ENCODE peak calls at places on chromosomes 16 and 17, in five cellular contexts. One of them, this sample, is unnamed.

GRCh38 chr17:36849871-36850348 is 87.4 kb upstream of the LHX1 start:
- DNase-seq in neuronal stem cell: no peak
- DNase-seq in ovary: no peak
- DNase-seq in stomach: no peak
- DNase-seq in small intestine: no peak
- DNase-seq in this sample: no peak

GRCh38 chr16:57791156-57791902 is 11.0 kb downstream of the KIFC3 start:
- DNase-seq in neuronal stem cell: no peak
- DNase-seq in ovary: no peak
- DNase-seq in stomach: no peak
- DNase-seq in small intestine: no peak
- DNase-seq in this sample: peak; percentile 60

GRCh38 chr16:82651921-82652601 is 25.3 kb downstream of the CDH13 start:
- DNase-seq in neuronal stem cell: no peak
- DNase-seq in ovary: no peak
- DNase-seq in stomach: no peak
- DNase-seq in small intestine: peak; percentile 80
- DNase-seq in this sample: no peak

GRCh38 chr16:85570735-85571562 is 42.2 kb upstream of the GSE1 start:
- DNase-seq in neuronal stem cell: no peak
- DNase-seq in ovary: no peak
- DNase-seq in stomach: peak; percentile 49
- DNase-seq in small intestine: no peak
- DNase-seq in this sample: peak; percentile 50

GRCh38 chr17:78780852-78781338 is 1.2 kb downstream of the CYTH1 start:
- DNase-seq in neuronal stem cell: no peak
- DNase-seq in ovary: no peak
- DNase-seq in stomach: no peak
- DNase-seq in small intestine: no peak
- DNase-seq in this sample: no peak

GRCh38 chr17:47762733-47763132 is 29.7 kb downstream of the TBX21 start:
- DNase-seq in neuronal stem cell: no peak
- DNase-seq in ovary: no peak
- DNase-seq in stomach: no peak
- DNase-seq in small intestine: peak; percentile 39
- DNase-seq in this sample: no peak

GRCh38 chr17:3688852-3689261 is 7.1 kb downstream of the P2RX5 start:
- DNase-seq in neuronal stem cell: no peak
- DNase-seq in ovary: no peak
- DNase-seq in stomach: no peak
- DNase-seq in small intestine: no peak
- DNase-seq in this sample: no peak

GRCh38 chr17:74485841-74486240 is 19.4 kb downstream of the CD300A start:
- DNase-seq in neuronal stem cell: no peak
- DNase-seq in ovary: no peak
- DNase-seq in stomach: peak; percentile 14
- DNase-seq in small intestine: no peak
- DNase-seq in this sample: no peak

GRCh38 chr16:84726079-84726669 is 26.4 kb downstream of the USP10 start:
- DNase-seq in neuronal stem cell: peak; percentile 80
- DNase-seq in ovary: peak; percentile 95
- DNase-seq in stomach: peak; percentile 93
- DNase-seq in small intestine: peak; percentile 91
- DNase-seq in this sample: peak; percentile 95

GRCh38 chr16:84532855-84533486 is 28.5 kb upstream of the MEAK7 start:
- DNase-seq in neuronal stem cell: no peak
- DNase-seq in ovary: no peak
- DNase-seq in stomach: no peak
- DNase-seq in small intestine: no peak
- DNase-seq in this sample: no peak

GRCh38 chr16:48608452-48608851 is 1.5 kb downstream of the N4BP1 start:
- DNase-seq in neuronal stem cell: no peak
- DNase-seq in ovary: no peak
- DNase-seq in stomach: no peak
- DNase-seq in small intestine: peak; percentile 51
- DNase-seq in this sample: no peak

GRCh38 chr17:7177954-7178477 is 1.2 kb downstream of the ASGR1 start:
- DNase-seq in neuronal stem cell: peak; percentile 18
- DNase-seq in ovary: no peak
- DNase-seq in stomach: no peak
- DNase-seq in small intestine: peak; percentile 21
- DNase-seq in this sample: no peak

GRCh38 chr16:19518423-19518822 is 3.5 kb downstream of the GDE1 start:
- DNase-seq in neuronal stem cell: no peak
- DNase-seq in ovary: no peak
- DNase-seq in stomach: no peak
- DNase-seq in small intestine: no peak
- DNase-seq in this sample: no peak

GRCh38 chr17:69357701-69358100 is 30.8 kb upstream of the ABCA5 start:
- DNase-seq in neuronal stem cell: no peak
- DNase-seq in ovary: no peak
- DNase-seq in stomach: no peak
- DNase-seq in small intestine: no peak
- DNase-seq in this sample: no peak

GRCh38 chr16:54204756-54205155 is 81.8 kb downstream of the IRX3 start:
- DNase-seq in neuronal stem cell: no peak
- DNase-seq in ovary: no peak
- DNase-seq in stomach: peak; percentile 39
- DNase-seq in small intestine: no peak
- DNase-seq in this sample: no peak

GRCh38 chr17:66514227-66514806 is 211.9 kb downstream of the PRKCA start:
- DNase-seq in neuronal stem cell: no peak
- DNase-seq in ovary: no peak
- DNase-seq in stomach: no peak
- DNase-seq in small intestine: no peak
- DNase-seq in this sample: no peak

GRCh38 chr17:15231851-15232516 is 33.1 kb downstream of the PMP22 start:
- DNase-seq in neuronal stem cell: no peak
- DNase-seq in ovary: no peak
- DNase-seq in stomach: no peak
- DNase-seq in small intestine: no peak
- DNase-seq in this sample: no peak

GRCh38 chr17:79483842-79484241 is 127.0 kb downstream of the RBFOX3 start:
- DNase-seq in neuronal stem cell: no peak
- DNase-seq in ovary: no peak
- DNase-seq in stomach: no peak
- DNase-seq in small intestine: no peak
- DNase-seq in this sample: no peak

GRCh38 chr17:28908640-28909098 is 5.8 kb upstream of the DHRS13 start:
- DNase-seq in neuronal stem cell: no peak
- DNase-seq in ovary: peak; percentile 58
- DNase-seq in stomach: no peak
- DNase-seq in small intestine: no peak
- DNase-seq in this sample: no peak

GRCh38 chr17:28907709-28908475 is 5.0 kb upstream of the DHRS13 start:
- DNase-seq in neuronal stem cell: no peak
- DNase-seq in ovary: no peak
- DNase-seq in stomach: no peak
- DNase-seq in small intestine: no peak
- DNase-seq in this sample: no peak

GRCh38 chr17:28904800-28905199 is 1.9 kb upstream of the DHRS13 start:
- DNase-seq in neuronal stem cell: no peak
- DNase-seq in ovary: no peak
- DNase-seq in stomach: no peak
- DNase-seq in small intestine: no peak
- DNase-seq in this sample: no peak

GRCh38 chr17:28907052-28907438 is 4.2 kb upstream of the DHRS13 start:
- DNase-seq in neuronal stem cell: no peak
- DNase-seq in ovary: no peak
- DNase-seq in stomach: no peak
- DNase-seq in small intestine: no peak
- DNase-seq in this sample: no peak

DNA sequence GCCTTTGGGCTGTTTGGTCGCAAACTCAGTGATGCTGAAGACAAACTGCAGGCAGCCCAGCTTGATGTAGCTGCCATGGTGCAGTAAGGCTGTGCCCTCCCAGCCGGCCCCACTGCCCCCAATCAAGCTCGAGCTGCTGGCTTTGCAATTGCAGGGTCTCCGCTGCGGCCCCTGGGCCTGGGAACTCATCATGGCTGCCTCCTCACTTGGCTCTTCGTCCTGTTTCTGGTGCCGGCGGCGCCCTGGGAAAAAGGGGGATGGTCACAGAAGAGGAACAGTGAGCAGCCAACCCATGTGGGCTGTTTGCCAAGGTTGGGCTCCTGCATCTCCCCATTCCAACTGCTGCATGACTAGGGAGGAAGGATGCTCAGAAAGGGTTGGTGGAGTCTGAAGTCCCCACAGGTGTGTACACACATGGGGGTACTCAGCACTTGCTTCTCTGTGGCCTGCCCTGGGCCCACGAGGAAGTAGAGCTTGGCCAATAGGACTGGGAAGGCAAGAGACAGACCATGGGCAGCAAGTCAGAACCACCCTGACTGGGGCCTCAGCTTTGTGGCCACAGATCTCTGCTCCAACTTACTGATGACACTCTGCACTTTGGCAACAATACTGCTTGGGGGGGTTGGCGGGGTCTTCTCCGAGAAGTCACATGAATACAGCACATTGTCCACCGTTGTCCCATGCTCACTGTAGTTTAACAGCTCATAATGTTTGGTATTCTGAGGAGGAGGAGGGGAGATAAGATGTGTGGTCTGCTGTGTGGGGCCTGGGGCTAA is 3.6 kb upstream of the DHRS13 start:
- DNase-seq in neuronal stem cell: no peak
- DNase-seq in ovary: no peak
- DNase-seq in stomach: no peak
- DNase-seq in small intestine: no peak
- DNase-seq in this sample: no peak
- H3K4me1 ChIP-seq in neuronal stem cell: peaks cover 1% of the 10 kb centered on the region
- H3K4me1 ChIP-seq in ovary: peaks cover 7% of the 10 kb centered on the region
- H3K4me1 ChIP-seq in stomach: peaks cover 46% of the 10 kb centered on the region
- H3K4me1 ChIP-seq in small intestine: peaks cover 2% of the 10 kb centered on the region
- H3K4me1 ChIP-seq in this sample: peaks cover 2% of the 10 kb centered on the region

DNA sequence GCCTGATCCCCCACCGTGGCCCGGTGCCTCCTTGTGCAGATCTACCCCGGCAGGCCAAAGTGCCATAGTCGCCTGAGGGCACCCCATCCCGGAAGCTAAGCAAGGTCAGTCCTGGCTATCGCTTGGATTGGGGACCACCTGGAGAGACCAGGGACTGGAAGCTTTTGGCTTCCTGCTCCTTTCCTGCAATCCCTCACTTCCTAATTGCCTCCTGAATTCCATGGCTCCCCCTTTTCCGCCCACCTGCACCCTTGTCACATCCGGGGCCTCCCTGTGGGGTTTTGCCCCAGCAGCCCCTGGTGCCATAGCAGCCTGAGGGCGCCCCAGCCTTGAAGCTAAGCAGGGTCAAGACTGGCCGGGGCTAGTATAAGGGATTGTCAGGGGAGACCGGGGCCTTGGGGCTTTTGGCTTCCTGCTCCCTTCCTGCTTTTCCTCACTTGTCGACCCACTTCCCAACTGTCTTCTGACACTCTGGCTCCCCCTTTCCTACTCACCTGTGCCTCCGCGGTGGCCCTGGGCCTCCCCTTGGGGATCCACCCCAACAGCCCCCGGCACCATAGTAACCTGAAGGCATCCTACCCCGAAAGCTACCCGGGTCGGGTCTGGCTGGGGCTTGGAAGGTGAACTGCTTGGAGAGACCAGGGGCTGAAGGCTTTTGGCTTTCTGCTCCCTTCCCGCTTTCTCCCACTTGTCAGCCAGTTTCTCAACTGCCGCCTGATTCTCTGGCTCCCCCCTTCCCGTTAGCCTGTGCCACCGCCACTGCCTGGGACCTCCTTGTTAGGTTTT is 2293.6 kb downstream of the TP53TG3F start:
- DNase-seq in neuronal stem cell: no peak
- DNase-seq in ovary: no peak
- DNase-seq in stomach: no peak
- DNase-seq in small intestine: no peak
- DNase-seq in this sample: no peak
- H3K9me3 ChIP-seq in neuronal stem cell: no peaks in the 10 kb centered on the region
- H3K9me3 ChIP-seq in ovary: no peaks in the 10 kb centered on the region
- H3K9me3 ChIP-seq in stomach: peaks cover 77% of the 10 kb centered on the region
- H3K9me3 ChIP-seq in small intestine: peaks cover 9% of the 10 kb centered on the region
- H3K9me3 ChIP-seq in this sample: no peaks in the 10 kb centered on the region

DNA sequence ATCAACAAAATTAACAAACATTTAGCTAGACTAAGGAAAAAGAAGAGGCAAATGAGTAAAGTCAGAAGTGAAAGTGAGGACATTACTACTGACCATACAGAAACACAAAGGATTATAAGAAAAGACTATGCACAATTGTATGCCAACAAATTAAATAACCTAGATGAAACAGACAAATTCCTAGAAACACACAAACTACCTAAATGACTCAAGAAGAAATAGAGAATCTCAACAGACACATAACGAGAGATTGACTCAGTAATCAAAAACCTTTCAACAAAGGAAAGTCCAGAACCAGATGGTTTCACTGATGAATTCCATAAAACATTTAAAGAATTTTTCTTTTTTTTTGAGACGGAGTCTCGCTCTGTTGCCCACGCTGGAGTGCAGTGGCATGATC is 35.7 kb upstream of the MYLK3 start:
- DNase-seq in neuronal stem cell: no peak
- DNase-seq in ovary: no peak
- DNase-seq in stomach: no peak
- DNase-seq in small intestine: no peak
- DNase-seq in this sample: no peak
- H3K4me1 ChIP-seq in neuronal stem cell: no peaks in the 10 kb centered on the region
- H3K4me1 ChIP-seq in ovary: no peaks in the 10 kb centered on the region
- H3K4me1 ChIP-seq in stomach: peaks cover 3% of the 10 kb centered on the region
- H3K4me1 ChIP-seq in small intestine: no peaks in the 10 kb centered on the region
- H3K4me1 ChIP-seq in this sample: no peaks in the 10 kb centered on the region

GRCh38 chr16:35131429-35131828 is 1672.0 kb downstream of the TP53TG3F start:
- DNase-seq in neuronal stem cell: no peak
- DNase-seq in ovary: no peak
- DNase-seq in stomach: no peak
- DNase-seq in small intestine: no peak
- DNase-seq in this sample: no peak

GRCh38 chr16:35140293-35140986 is 1681.0 kb downstream of the TP53TG3F start:
- DNase-seq in neuronal stem cell: no peak
- DNase-seq in ovary: no peak
- DNase-seq in stomach: no peak
- DNase-seq in small intestine: no peak
- DNase-seq in this sample: no peak

DNA sequence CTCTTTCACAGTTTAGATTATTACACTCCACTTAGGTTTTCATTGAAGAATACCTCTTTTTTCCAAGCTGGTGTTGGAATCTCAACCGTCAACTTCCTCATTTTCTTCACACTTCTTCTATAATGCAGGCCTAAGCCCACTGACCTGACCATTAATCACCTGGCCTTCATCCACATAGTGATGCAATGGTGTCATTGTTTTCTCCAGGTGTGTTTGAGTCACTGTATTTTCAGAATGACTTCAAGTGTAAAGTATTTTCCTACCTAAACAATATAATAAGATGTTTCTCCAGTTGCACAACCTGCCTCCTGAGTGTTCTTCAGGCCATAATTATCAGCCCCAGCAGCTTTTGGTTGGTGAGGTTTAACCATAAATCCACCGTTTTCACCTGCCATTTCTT is 1675.1 kb downstream of the TP53TG3F start:
- DNase-seq in neuronal stem cell: no peak
- DNase-seq in ovary: no peak
- DNase-seq in stomach: no peak
- DNase-seq in small intestine: no peak
- DNase-seq in this sample: no peak
- H3K9me3 ChIP-seq in neuronal stem cell: no peaks in the 10 kb centered on the region
- H3K9me3 ChIP-seq in ovary: no peaks in the 10 kb centered on the region
- H3K9me3 ChIP-seq in stomach: peaks cover 6% of the 10 kb centered on the region
- H3K9me3 ChIP-seq in small intestine: no peaks in the 10 kb centered on the region
- H3K9me3 ChIP-seq in this sample: no peaks in the 10 kb centered on the region